ENCODE peak calls at places on chromosomes 7 and 10, in four cellular contexts. V is OCI-LY7, O is cardiac muscle cell, Z is thoracic aorta. B is an unnamed sample. For H3K9me3, the result is how much of the 10 kb centered on the place peaks cover.

GRCh38 chr10:7945469-7946187 is 108.9 kb upstream of the GATA3 start:
- DNase-seq in Z (no peak), V (no peak), O (no peak), B (peak)

GRCh38 chr7:88922944-88923343 is 127.4 kb upstream of the TEX47 start:
- DNase-seq in Z (no peak), V (no peak), O (no peak), B (no peak)

GRCh38 chr10:84863675-84864074 is 535.3 kb downstream of the CCSER2 start:
- DNase-seq in O (no peak), Z (no peak), V (no peak), B (no peak)

GRCh38 chr10:102395677-102396197 is at the start of gene NFKB2:
- DNase-seq in O (no peak), Z (peak), V (peak), B (no peak)

GRCh38 chr10:123157210-123157609 is 3.0 kb downstream of the BUB3 start:
- DNase-seq in O (no peak), V (no peak), Z (no peak), B (peak)

GRCh38 chr10:84352251-84352842 is 24.0 kb downstream of the CCSER2 start:
- DNase-seq in V (peak), Z (no peak), O (peak), B (peak)

GRCh38 chr10:17781856-17782255 is 27.3 kb upstream of the MRC1 start:
- DNase-seq in O (no peak), V (no peak), Z (no peak), B (no peak)

GRCh38 chr10:25455980-25456567 is 281.3 kb downstream of the GPR158 start:
- DNase-seq in Z (no peak), O (peak), V (no peak), B (no peak)

GRCh38 chr7:101921061-101921460 is 103.6 kb downstream of the CUX1 start:
- DNase-seq in Z (no peak), O (no peak), V (no peak), B (no peak)

GRCh38 chr7:101919363-101920115 is 102.1 kb downstream of the CUX1 start:
- DNase-seq in O (no peak), V (no peak), Z (no peak), B (no peak)

GRCh38 chr7:101923276-101923985 is 106.0 kb downstream of the CUX1 start:
- DNase-seq in V (no peak), O (peak), Z (no peak), B (no peak)

GRCh38 chr7:101924171-101924570 is 106.7 kb downstream of the CUX1 start:
- DNase-seq in V (no peak), O (peak), Z (peak), B (no peak)

GRCh38 chr7:101922631-101923275 is 105.3 kb downstream of the CUX1 start:
- DNase-seq in O (no peak), V (no peak), Z (no peak), B (no peak)
- H3K9me3 ChIP-seq in O (under half), V (under half), Z (under half), B (under half)

DNA sequence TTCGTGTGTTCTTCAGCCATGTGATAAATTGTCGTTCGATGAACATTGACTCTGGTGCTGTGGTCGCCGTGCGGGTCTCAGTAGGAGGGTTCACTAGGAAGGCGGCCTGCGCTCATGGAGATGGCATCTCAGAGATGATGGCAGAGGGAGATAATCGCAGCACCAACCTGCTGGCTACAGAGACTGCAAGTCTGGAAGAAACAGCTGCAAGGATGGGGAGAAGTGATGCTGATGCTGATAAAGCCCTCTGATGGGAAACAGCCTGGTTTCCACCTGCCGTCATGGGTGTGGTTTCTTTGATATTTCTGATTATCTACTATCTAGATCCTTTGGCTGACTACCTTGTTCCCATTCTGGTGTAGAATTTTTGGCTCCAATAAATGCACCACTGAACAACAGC is 130.5 kb upstream of the ANKRD30A start:
- DNase-seq in O (no peak), Z (no peak), V (no peak), B (no peak)
- H3K9me3 ChIP-seq in O (under half), Z (under half), V (under half), B (under half)

DNA sequence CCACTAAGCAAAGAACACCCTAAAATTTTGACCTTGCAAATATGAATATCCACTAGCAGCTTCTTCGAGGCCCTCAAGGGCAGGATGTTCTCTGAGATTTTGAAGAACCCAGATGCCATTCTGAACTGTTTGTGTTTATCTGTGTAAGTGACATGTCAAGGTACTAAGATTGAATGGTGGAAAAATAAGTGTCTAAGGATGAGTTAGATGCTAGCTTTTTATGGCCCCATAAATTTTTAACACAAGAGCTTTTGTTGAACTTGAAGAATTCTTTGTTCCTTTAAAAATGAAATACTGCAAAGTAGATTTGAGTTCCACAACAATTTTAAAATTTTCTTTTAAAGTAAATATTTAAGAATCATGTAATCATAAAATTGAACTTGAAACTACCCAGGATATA is 259.8 kb downstream of the CSTF2T start:
- DNase-seq in Z (no peak), O (no peak), V (no peak), B (no peak)
- H3K9me3 ChIP-seq in Z (under half), O (under half), V (under half), B (under half)

DNA sequence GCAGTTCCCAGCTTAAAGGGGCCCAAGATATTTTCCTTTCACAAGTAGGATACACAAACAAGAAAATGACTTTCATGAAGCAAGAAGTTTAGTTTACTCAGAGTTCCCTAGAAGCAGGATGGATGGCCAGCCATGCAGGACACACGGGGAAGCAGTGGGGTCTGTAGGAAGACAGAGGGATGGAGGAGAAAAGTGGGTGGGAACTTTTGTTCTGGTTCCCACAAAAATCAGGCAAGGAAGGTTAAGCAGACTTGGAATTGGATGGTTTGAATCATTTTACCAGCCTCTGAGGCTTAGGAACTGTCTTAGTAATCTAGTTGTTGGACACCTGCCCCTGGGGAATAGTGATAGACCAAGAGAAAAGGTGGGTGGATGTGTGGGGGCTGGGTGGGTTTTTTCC is 263.3 kb upstream of the VSTM2A start:
- DNase-seq in Z (no peak), V (no peak), O (no peak), B (no peak)
- H3K9me3 ChIP-seq in Z (under half), V (under half), O (under half), B (under half)

GRCh38 chr10:130423455-130424305 is 287.5 kb downstream of the GLRX3 start:
- DNase-seq in Z (no peak), V (no peak), O (no peak), B (no peak)
- H3K9me3 ChIP-seq in Z (under half), V (under half), O (under half), B (under half)

DNA sequence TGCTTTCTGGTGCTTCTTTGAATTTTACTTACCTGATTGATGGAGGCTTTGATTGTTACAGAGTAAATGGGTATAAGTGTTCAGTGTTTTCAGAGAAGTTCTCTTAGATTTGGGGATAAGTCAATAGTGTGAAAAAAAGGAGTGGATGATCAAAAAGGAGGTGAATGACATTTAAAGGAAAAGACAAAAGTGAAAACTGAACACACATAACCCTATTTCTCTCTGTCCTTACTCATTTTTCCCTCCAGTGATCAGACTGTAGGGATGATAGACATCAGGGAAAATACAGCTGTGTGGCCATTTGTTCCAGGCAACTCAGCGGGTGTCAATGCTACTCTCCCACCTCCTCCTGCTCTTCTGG is 278 bp downstream of the CPA2 start:
- DNase-seq in V (no peak), O (no peak), Z (no peak), B (no peak)
- H3K9me3 ChIP-seq in V (under half), O (under half), Z (under half), B (under half)

GRCh38 chr7:157927313-157927925 is 590.6 kb downstream of the DNAJB6 start:
- DNase-seq in V (no peak), O (no peak), Z (no peak), B (no peak)
- H3K9me3 ChIP-seq in V (under half), O (under half), Z (under half), B (half or more)

GRCh38 chr7:1244701-1245526 is 12.2 kb downstream of the UNCX start:
- DNase-seq in V (no peak), O (no peak), Z (no peak), B (no peak)

GRCh38 chr7:1245596-1245995 is 12.9 kb downstream of the UNCX start:
- DNase-seq in V (no peak), O (no peak), Z (no peak), B (no peak)

GRCh38 chr7:1242601-1243289 is 10.1 kb downstream of the UNCX start:
- DNase-seq in O (no peak), Z (no peak), V (no peak), B (no peak)

GRCh38 chr7:1243290-1243963 is 10.8 kb downstream of the UNCX start:
- DNase-seq in O (no peak), Z (no peak), V (no peak), B (no peak)

GRCh38 chr7:1243964-1244416 is 11.3 kb downstream of the UNCX start:
- DNase-seq in V (no peak), Z (no peak), O (no peak), B (no peak)
- H3K9me3 ChIP-seq in V (under half), Z (under half), O (under half), B (under half)